ENCODE peak calls at places on chromosomes 1 and 21, in five cellular contexts. Y is effector CD8-positive, alpha-beta T cell; R is EL; J is activated CD4-positive, alpha-beta T cell treated with anti-CD3 and anti-CD28 coated beads for 24 hours; W is A549. K is an unnamed sample.

GRCh38 chr1:225996946-225997545 is 2.1 kb downstream of the SDE2 start:
- DNase-seq in Y (no peak), R (peak; percentile 37), J (no peak), W (no peak), K (no peak)

GRCh38 chr1:234486858-234487830 is 8.2 kb upstream of the TARBP1 start:
- DNase-seq in Y (no peak), R (peak; percentile 69), J (no peak), W (peak; percentile 69), K (peak; percentile 48)

GRCh38 chr1:180508725-180509097 is 6.3 kb upstream of the ACBD6 start:
- DNase-seq in Y (no peak), R (no peak), J (no peak), W (no peak), K (no peak)

GRCh38 chr1:222523852-222524251 is 24.1 kb downstream of the HHIPL2 start:
- DNase-seq in Y (no peak), R (peak; percentile 31), J (no peak), W (no peak), K (no peak)

GRCh38 chr21:44702111-44702972 is 5.4 kb downstream of the KRTAP10-12 start:
- DNase-seq in Y (no peak), R (no peak), J (no peak), W (no peak), K (no peak)

GRCh38 chr1:230713138-230713537 is 784 bp downstream of the AGT start:
- DNase-seq in Y (no peak), R (no peak), J (no peak), W (no peak), K (no peak)

GRCh38 chr21:42460391-42461184 is 35.4 kb downstream of the RSPH1 start:
- DNase-seq in Y (peak; percentile 26), R (no peak), J (no peak), W (no peak), K (no peak)

GRCh38 chr1:48249868-48250267 is 27.4 kb downstream of the SLC5A9 start:
- DNase-seq in Y (no peak), R (no peak), J (no peak), W (no peak), K (peak; percentile 17)

GRCh38 chr1:202987255-202987654 is 19.9 kb upstream of the TMEM183A start:
- DNase-seq in Y (no peak), R (no peak), J (no peak), W (no peak), K (no peak)

GRCh38 chr1:173467426-173467825 is 9.7 kb upstream of the PRDX6 start:
- DNase-seq in Y (no peak), R (peak; percentile 36), J (no peak), W (no peak), K (no peak)

GRCh38 chr21:45319461-45320211 is 31.9 kb upstream of the POFUT2 start:
- DNase-seq in Y (no peak), R (peak; percentile 95), J (no peak), W (peak; percentile 68), K (peak; percentile 17)

GRCh38 chr1:211715976-211716375 is 40.6 kb upstream of the NEK2 start:
- DNase-seq in Y (no peak), R (peak; percentile 20), J (no peak), W (no peak), K (no peak)

GRCh38 chr1:91803847-91804545 is 82.0 kb downstream of the TGFBR3 start:
- DNase-seq in Y (peak; percentile 49), R (no peak), J (peak; percentile 59), W (no peak), K (peak; percentile 44)

GRCh38 chr1:67004176-67004575 is 49.8 kb downstream of the SLC35D1 start:
- DNase-seq in Y (no peak), R (no peak), J (no peak), W (no peak), K (no peak)